ENCODE peak calls at places on chromosomes 11 and 22, in eight cellular contexts. W is heart right ventricle; U is CD4-positive, CD25-positive, alpha-beta regulatory T cell; J is fibroblast of lung; X is IMR-90; T is brain microvascular endothelial cell; A is mammary epithelial cell; N is K562. V is an unnamed sample.

GRCh38 chr22:30636226-30637077 is 871 bp downstream of the SLC35E4 start:
- DNase-seq in W (peak; percentile 27), N (no peak), X (no peak), J (no peak), A (peak; percentile 47), U (peak; percentile 5), T (no peak), V (no peak)

GRCh38 chr11:706439-706956 is 467 bp downstream of the EPS8L2 start:
- DNase-seq in J (peak; percentile 51), X (peak; percentile 36), T (no peak), U (no peak), N (no peak), W (no peak), A (peak; percentile 73), V (no peak)

GRCh38 chr11:36213050-36213840 is 76.0 kb downstream of the COMMD9 start:
- DNase-seq in A (no peak), X (no peak), W (no peak), T (no peak), N (no peak), J (no peak), U (no peak), V (no peak)

GRCh38 chr11:13983081-13983751 is 20.7 kb downstream of the SPON1 start:
- DNase-seq in J (peak; percentile 56), W (no peak), T (no peak), A (no peak), U (no peak), X (peak; percentile 64), N (no peak), V (no peak)

GRCh38 chr22:19912236-19912999 is 29.2 kb upstream of the COMT start:
- DNase-seq in J (no peak), T (no peak), U (no peak), X (no peak), W (no peak), N (peak; percentile 67), A (no peak), V (no peak)

GRCh38 chr22:19962246-19962908 is 20.8 kb upstream of the TXNRD2 start:
- DNase-seq in X (peak; percentile 73), W (peak; percentile 64), A (peak; percentile 81), T (peak; percentile 68), J (peak; percentile 76), U (peak; percentile 24), N (peak; percentile 96), V (no peak)

GRCh38 chr11:19441752-19442553 is 201.2 kb upstream of the E2F8 start:
- DNase-seq in U (no peak), W (peak; percentile 31), X (peak; percentile 98), T (peak; percentile 97), A (peak; percentile 97), N (peak; percentile 91), J (peak; percentile 93), V (no peak)

GRCh38 chr11:119081682-119082081 is 3.0 kb upstream of the HMBS start:
- DNase-seq in J (no peak), T (no peak), A (no peak), W (no peak), U (no peak), N (no peak), X (no peak), V (no peak)

GRCh38 chr22:28867191-28867590 is 16.2 kb upstream of the ZNRF3 start:
- DNase-seq in X (no peak), W (no peak), N (no peak), U (no peak), A (no peak), J (no peak), T (no peak), V (no peak)

GRCh38 chr11:87463486-87464102 is 425.9 kb downstream of the TMEM135 start:
- DNase-seq in A (peak; percentile 54), X (peak; percentile 36), N (peak; percentile 39), J (peak; percentile 29), U (no peak), T (peak; percentile 33), W (no peak), V (no peak)

GRCh38 chr11:103862049-103862826 is 174.2 kb upstream of the DDI1 start:
- DNase-seq in J (no peak), A (no peak), T (no peak), N (no peak), U (no peak), X (no peak), W (no peak), V (no peak)

GRCh38 chr11:73382747-73383146 is 6.5 kb downstream of the RELT start:
- DNase-seq in J (no peak), U (no peak), N (no peak), A (no peak), W (no peak), X (no peak), T (no peak), V (no peak)
- H3K27ac ChIP-seq in J (no peak overlapping the region), U (no peak overlapping the region), N (no peak overlapping the region), A (no peak overlapping the region), W (peak overlapping the region; percentile 53), X (no peak overlapping the region), T (no peak overlapping the region), V (peak overlapping the region; percentile 82)

GRCh38 chr11:125100136-125100535 is 11.3 kb downstream of the TMEM218 start:
- DNase-seq in N (no peak), J (no peak), A (no peak), X (no peak), U (no peak), W (no peak), T (no peak), V (no peak)
- H3K36me3 ChIP-seq in N (peaks cover 21% of the 10 kb centered on the region), J (no peaks in the 10 kb centered on the region), A (peaks cover 5% of the 10 kb centered on the region), X (peaks cover 13% of the 10 kb centered on the region), U (peaks cover 41% of the 10 kb centered on the region), W (peaks cover 78% of the 10 kb centered on the region), T (no peaks in the 10 kb centered on the region), V (peaks cover 4% of the 10 kb centered on the region)

DNA sequence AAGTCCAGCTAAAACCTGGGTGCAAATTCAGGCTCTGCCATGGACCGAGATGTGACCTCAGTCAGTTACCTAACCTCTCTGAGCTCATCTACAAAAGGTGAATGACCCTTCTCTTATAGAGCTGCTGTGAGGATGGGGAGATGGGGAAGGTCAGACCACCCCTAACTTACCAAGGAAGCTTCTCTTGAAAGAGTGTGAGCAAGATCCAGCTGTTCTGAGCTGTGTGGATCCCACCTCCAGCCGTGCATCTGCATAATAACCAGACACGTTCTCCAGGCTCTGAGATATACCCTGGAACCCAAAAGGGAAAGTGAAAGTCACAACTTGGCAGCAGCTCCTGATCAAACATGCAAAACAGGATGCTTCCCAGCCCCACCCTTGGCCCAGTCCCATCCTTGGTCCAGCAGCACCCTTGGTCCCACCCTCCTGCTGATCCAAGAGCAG is at the start of gene APOL3:
- DNase-seq in J (peak; percentile 80), X (peak; percentile 47), T (peak; percentile 45), N (no peak), W (peak; percentile 79), A (peak; percentile 16), U (peak; percentile 26), V (no peak)
- H3K4me3 ChIP-seq in J (peak within 1 kb of the TSS; percentile 49), X (no peak within 1 kb of the TSS), T (no peak within 1 kb of the TSS), N (no peak within 1 kb of the TSS), W (peak within 1 kb of the TSS; percentile 67), A (no peak within 1 kb of the TSS), U (peak within 1 kb of the TSS; percentile 99), V (peak within 1 kb of the TSS; percentile 22)

GRCh38 chr11:64799925-64800632 is 2.9 kb downstream of the MAP4K2 start:
- DNase-seq in X (no peak), W (no peak), U (no peak), J (no peak), N (no peak), A (no peak), T (no peak), V (no peak)
- H3K27ac ChIP-seq in X (no peak overlapping the region), W (peak overlapping the region; percentile 97), U (no peak overlapping the region), J (no peak overlapping the region), N (peak overlapping the region; percentile 32), A (no peak overlapping the region), T (no peak overlapping the region), V (no peak overlapping the region)

GRCh38 chr11:68615657-68616056 is 68.7 kb upstream of the GAL start:
- DNase-seq in X (no peak), T (no peak), U (no peak), A (no peak), W (no peak), N (no peak), J (no peak), V (no peak)

GRCh38 chr11:68609761-68610160 is 74.6 kb upstream of the GAL start:
- DNase-seq in A (no peak), W (no peak), U (no peak), T (no peak), J (no peak), X (no peak), N (no peak), V (no peak)

DNA sequence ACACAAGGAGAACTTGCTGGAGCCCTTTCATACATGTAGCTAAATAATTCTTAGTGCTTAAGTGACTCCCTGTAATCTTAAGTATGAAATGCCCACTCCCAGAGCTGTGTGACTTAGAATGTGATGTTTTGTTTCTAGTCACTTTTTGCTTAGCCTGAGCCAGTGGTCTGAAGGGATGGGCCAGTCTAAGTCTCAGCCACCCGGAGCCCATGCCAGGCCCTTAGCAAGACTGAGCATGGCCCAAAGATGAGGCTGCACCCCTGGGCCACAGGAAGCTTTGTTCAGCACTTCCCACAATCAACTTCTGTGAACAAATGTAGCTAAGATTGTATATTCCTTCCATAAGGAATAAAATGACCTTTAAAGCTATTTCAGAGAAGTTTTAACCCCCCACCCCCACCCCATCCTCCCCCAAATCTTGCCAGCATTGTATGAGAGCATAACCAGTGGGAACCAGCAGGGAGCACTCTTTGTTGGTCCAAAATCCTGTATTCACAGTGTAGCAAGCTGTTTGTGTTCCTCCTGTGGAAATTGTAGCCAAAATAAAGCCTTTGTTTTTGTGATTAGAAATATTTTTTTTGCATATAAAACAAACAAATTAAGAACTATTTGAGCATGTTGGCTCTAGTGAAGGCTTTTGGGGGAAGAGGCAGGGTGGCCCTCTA is 73.8 kb upstream of the GAL start:
- DNase-seq in X (peak; percentile 5), W (no peak), N (no peak), A (no peak), U (no peak), T (no peak), J (peak; percentile 22), V (no peak)
- H3K36me3 ChIP-seq in X (peaks cover 46% of the 10 kb centered on the region), W (peaks cover 100% of the 10 kb centered on the region), N (peaks cover 96% of the 10 kb centered on the region), A (peaks cover 28% of the 10 kb centered on the region), U (peaks cover 98% of the 10 kb centered on the region), T (peaks cover 52% of the 10 kb centered on the region), J (peaks cover 22% of the 10 kb centered on the region), V (peaks cover 100% of the 10 kb centered on the region)

GRCh38 chr11:106275151-106275550 is 197.7 kb downstream of the AASDHPPT start:
- DNase-seq in N (no peak), J (no peak), X (no peak), A (no peak), U (no peak), T (no peak), W (no peak), V (no peak)
- H3K4me3 ChIP-seq in N (no peak overlapping the region), J (no peak overlapping the region), X (no peak overlapping the region), A (no peak overlapping the region), U (no peak overlapping the region), T (no peak overlapping the region), W (no peak overlapping the region), V (no peak overlapping the region)

V was measured in esophagus squamous epithelium.